ENCODE peak calls at places on chromosomes 12 and 14, in four cellular contexts. T, B, O and W are unnamed samples.

GRCh38 chr12:8698132-8698829 is 490 bp downstream of the RIMKLB start:
- DNase-seq in B (peak; percentile 45), O (peak; percentile 56), T (peak; percentile 74), W (peak; percentile 66)

GRCh38 chr12:128818065-128819022 is 5.4 kb downstream of the SLC15A4 start:
- DNase-seq in T (no peak), O (no peak), B (no peak), W (peak; percentile 69)

GRCh38 chr12:105467710-105468366 is 137.3 kb downstream of the C12orf75 start:
- DNase-seq in B (no peak), T (no peak), O (no peak), W (no peak)

GRCh38 chr12:12025799-12026386 is 44.8 kb upstream of the BCL2L14 start:
- DNase-seq in O (peak; percentile 48), T (no peak), B (no peak), W (no peak)

GRCh38 chr14:49173765-49174373 is 412.3 kb downstream of the RPS29 start:
- DNase-seq in T (no peak), O (peak; percentile 59), B (peak; percentile 49), W (peak; percentile 41)

GRCh38 chr12:12294215-12295005 is 27.6 kb upstream of the LRP6 start:
- DNase-seq in B (no peak), T (no peak), O (no peak), W (peak; percentile 87)

GRCh38 chr14:74407801-74408154 is 18.2 kb downstream of the SYNDIG1L start:
- DNase-seq in O (no peak), T (no peak), B (no peak), W (no peak)

GRCh38 chr14:58272589-58273372 is 25.6 kb upstream of the ARID4A start:
- DNase-seq in T (no peak), B (peak; percentile 69), O (peak; percentile 36), W (no peak)

GRCh38 chr14:65255583-65256443 is 153.5 kb upstream of the MAX start:
- DNase-seq in T (no peak), B (peak; percentile 42), O (peak; percentile 94), W (no peak)

GRCh38 chr12:29863665-29864064 is 79.9 kb upstream of the TMTC1 start:
- DNase-seq in B (no peak), O (no peak), T (no peak), W (no peak)

GRCh38 chr12:64256166-64256800 is 34.2 kb upstream of the KICS2 start:
- DNase-seq in B (no peak), O (no peak), T (no peak), W (no peak)

GRCh38 chr14:98233656-98234055 is 1038.3 kb downstream of the BCL11B start:
- DNase-seq in T (no peak), O (no peak), B (no peak), W (no peak)

GRCh38 chr12:56629459-56630179 is 507 bp downstream of the BAZ2A start:
- DNase-seq in O (peak; percentile 50), B (no peak), T (no peak), W (peak; percentile 43)

GRCh38 chr12:27534060-27534764 is 10.2 kb downstream of the PPFIBP1 start:
- DNase-seq in O (no peak), B (no peak), T (no peak), W (no peak)

GRCh38 chr12:103571286-103571685 is 15.8 kb upstream of the STAB2 start:
- DNase-seq in B (no peak), T (no peak), O (peak; percentile 40), W (no peak)

GRCh38 chr12:6925543-6926279 is 2.0 kb upstream of the ATN1 start:
- DNase-seq in T (peak; percentile 86), O (peak; percentile 81), B (peak; percentile 76), W (peak; percentile 85)

GRCh38 chr14:55512421-55512820 is 67.6 kb upstream of the KTN1 start:
- DNase-seq in T (no peak), B (no peak), O (no peak), W (peak; percentile 42)

GRCh38 chr14:33184587-33184986 is 245.9 kb downstream of the NPAS3 start:
- DNase-seq in B (no peak), T (no peak), O (no peak), W (no peak)

GRCh38 chr14:72677664-72678063 is 216.2 kb downstream of the DPF3 start:
- DNase-seq in O (no peak), B (no peak), T (no peak), W (no peak)

GRCh38 chr12:100215209-100215608 is 14.6 kb downstream of the ACTR6 start:
- DNase-seq in O (no peak), T (no peak), B (no peak), W (no peak)

GRCh38 chr14:91357731-91358319 is 59.8 kb downstream of the CCDC88C start:
- DNase-seq in O (no peak), T (no peak), B (no peak), W (no peak)

GRCh38 chr12:28415755-28416154 is 225.5 kb downstream of the CCDC91 start:
- DNase-seq in O (no peak), B (no peak), T (no peak), W (no peak)

GRCh38 chr14:81323621-81324400 is 76.3 kb downstream of the STON2 start:
- DNase-seq in T (no peak), O (peak; percentile 81), B (peak; percentile 37), W (no peak)

GRCh38 chr12:84874125-84874824 is 38.3 kb downstream of the SLC6A15 start:
- DNase-seq in T (no peak), B (no peak), O (no peak), W (no peak)

GRCh38 chr14:68965261-68965761 is 13.8 kb downstream of the ACTN1 start:
- DNase-seq in O (no peak), T (no peak), B (no peak), W (no peak)
- H3K36me3 ChIP-seq in O (no peaks in the 10 kb centered on the region), T (no peaks in the 10 kb centered on the region), B (peaks cover 3% of the 10 kb centered on the region), W (peaks cover 11% of the 10 kb centered on the region)

DNA sequence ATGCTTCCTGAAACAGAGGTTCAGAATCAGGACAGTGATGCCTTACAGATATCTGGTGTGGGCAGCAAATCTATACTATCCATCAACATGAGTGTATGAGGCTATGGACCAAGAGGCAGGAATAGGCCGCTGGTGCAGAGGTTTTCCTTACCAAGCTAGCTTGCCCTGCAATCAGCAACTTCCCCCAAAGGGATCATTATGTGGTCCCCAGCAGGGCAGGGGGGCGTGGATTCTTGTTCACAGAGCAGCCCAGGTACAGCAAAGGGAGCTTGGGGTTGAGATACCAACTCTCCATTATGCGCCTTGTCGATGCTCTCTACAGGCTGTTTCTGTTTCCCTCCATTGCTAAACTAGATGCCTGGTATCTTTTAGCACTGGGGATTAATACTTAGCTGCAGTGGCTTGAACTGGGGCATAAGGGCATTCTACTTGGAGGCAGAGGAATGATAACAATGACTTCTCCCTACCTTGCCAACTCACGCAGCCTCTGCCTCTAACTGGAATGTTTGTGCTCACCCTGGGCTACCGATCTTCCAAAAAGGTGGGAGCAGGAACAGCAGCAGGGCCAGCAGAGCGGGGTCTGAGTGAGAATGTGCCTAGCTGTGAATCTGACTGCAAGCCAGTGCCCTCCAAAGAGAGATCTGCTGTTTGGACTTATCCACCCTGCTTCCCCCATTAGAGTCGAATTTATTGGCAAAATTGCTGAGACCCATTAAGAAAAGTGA is 10.3 kb upstream of the KRT1 start:
- DNase-seq in T (no peak), O (no peak), B (no peak), W (no peak)
- H3K4me3 ChIP-seq in T (no peak overlapping the region), O (peak overlapping the region; percentile 19), B (no peak overlapping the region), W (no peak overlapping the region)

GRCh38 chr12:46259071-46259470 is 9.8 kb downstream of the SLC38A1 start:
- DNase-seq in O (no peak), T (no peak), B (no peak), W (no peak)
- H3K9me3 ChIP-seq in O (no peaks in the 10 kb centered on the region), T (no peaks in the 10 kb centered on the region), B (no peaks in the 10 kb centered on the region), W (no peaks in the 10 kb centered on the region)

GRCh38 chr12:120139958-120140357 is 23.4 kb upstream of the RAB35 start:
- DNase-seq in B (no peak), O (no peak), T (no peak), W (no peak)

GRCh38 chr12:120140603-120141002 is 24.1 kb upstream of the RAB35 start:
- DNase-seq in B (no peak), O (no peak), T (no peak), W (no peak)

GRCh38 chr12:120142231-120142877 is 25.8 kb upstream of the RAB35 start:
- DNase-seq in O (no peak), T (no peak), B (no peak), W (no peak)

GRCh38 chr12:120144215-120144614 is 27.7 kb upstream of the RAB35 start:
- DNase-seq in T (no peak), O (no peak), B (no peak), W (no peak)

GRCh38 chr12:120141336-120141735 is 24.8 kb upstream of the RAB35 start:
- DNase-seq in B (no peak), T (no peak), O (no peak), W (no peak)
- H3K36me3 ChIP-seq in B (peaks cover 70% of the 10 kb centered on the region), T (peaks cover 100% of the 10 kb centered on the region), O (peaks cover 41% of the 10 kb centered on the region), W (peaks cover 91% of the 10 kb centered on the region)

DNA sequence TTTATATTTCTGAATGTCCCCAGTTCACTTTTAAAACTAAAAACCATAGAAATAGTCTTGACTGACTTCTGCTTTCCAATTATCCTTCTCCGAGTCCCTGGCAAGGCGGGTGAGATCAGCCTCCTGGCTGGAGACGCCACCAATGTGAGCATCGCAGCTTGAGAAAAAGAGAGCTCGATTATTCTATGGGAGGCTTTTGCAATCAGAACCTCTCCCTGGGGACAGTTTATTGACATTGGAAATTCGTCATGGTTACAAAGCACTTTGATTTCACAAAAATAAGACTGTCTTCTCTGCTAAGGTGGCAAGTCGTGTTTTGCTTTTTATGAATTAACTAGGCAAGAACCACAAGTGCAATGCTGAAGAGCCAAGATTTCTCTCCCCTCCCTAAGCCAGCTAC is 23.6 kb upstream of the GPHB5 start:
- DNase-seq in B (no peak), O (no peak), T (no peak), W (no peak)
- H3K4me3 ChIP-seq in B (no peak overlapping the region), O (no peak overlapping the region), T (no peak overlapping the region), W (no peak overlapping the region)

DNA sequence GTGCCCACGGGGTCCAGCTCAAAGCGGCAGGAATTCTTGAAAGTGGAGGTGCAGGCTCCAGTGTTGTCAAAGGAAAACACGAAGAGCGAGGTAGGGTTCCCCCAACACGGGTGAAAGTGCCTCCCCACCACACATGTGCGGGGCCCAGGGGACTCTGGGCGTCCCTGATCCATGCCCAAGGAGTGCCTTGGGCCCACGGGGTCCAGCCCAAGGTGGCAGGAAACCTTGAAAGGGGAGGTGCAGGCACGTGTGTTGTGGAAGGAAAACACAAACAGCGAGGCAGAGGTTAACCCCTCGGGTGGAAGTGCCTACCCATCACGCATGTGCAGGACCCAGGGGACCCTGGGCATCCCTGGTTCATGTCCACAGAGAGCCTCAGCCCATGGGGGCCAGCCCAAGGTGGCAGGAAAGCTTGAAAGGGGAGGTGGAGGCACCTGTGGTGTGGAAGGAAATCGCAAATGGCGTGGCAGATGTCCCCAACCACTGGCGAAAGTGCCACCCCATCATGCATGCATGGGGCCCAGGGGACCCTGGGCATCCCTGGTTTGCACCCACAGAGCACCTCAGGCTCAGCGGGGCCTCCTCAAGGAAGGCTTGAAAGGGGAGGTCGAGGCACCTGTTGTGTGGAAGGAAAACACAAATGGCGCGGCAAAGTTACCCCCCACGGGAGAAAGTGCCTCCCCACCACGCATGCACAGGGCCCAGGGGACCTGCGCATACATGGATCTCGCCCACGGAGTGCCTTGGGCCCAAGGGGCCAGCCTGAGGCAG is 584.6 kb downstream of the ALG10 start:
- DNase-seq in O (no peak), T (no peak), B (no peak), W (no peak)
- H3K9me3 ChIP-seq in O (no peaks in the 10 kb centered on the region), T (peaks cover 68% of the 10 kb centered on the region), B (peaks cover 60% of the 10 kb centered on the region), W (no peaks in the 10 kb centered on the region)

DNA sequence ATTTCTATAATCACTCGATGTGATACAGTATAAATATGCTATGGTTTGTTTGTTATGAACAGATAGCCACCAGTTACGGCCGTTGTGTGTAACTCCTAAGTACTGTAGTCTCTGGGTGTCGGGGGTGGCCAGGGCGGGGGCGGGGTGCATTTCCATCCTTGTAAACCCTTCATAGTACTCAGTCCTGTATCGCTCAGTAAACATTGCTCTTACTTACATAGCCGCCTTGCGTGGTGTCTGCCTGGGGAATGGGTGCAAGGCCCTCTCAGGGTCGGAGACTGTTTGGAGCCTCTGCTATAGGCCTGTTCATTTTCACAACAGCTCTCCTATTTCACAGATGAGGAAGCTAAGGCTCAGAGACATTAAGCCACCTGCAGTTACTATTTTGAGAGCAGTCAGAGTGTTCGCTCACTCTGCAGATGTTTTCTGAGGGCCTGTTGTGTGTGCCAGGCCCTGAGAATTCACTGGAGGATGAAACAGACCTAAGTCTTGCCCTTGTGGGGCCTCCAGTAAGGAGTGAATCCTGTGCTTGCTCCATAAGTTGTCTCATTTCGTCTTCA is 42.5 kb downstream of the JDP2 start:
- DNase-seq in T (no peak), B (no peak), O (peak; percentile 67), W (no peak)
- H3K36me3 ChIP-seq in T (peaks cover 39% of the 10 kb centered on the region), B (peaks cover 45% of the 10 kb centered on the region), O (peaks cover 6% of the 10 kb centered on the region), W (peaks cover 28% of the 10 kb centered on the region)